ENCODE peak calls at places on chromosomes 7 and 10, in seven cellular contexts. I is activated effector memory CD4-positive, alpha-beta T cell treated with anti-CD3 and anti-CD28 coated beads, Interleukin-2, amount 50 U/mL, for 16 hours; C is A549; H is SK-N-SH; N is right cardiac atrium; K is GF-D8; P is fibroblast of gingiva. X is an unnamed sample.

GRCh38 chr7:151631968-151632749 is 112.5 kb upstream of the RHEB start:
- DNase-seq in I (peak; percentile 97), C (peak; percentile 49), H (peak; percentile 97), N (peak; percentile 92), K (peak; percentile 85), P (peak; percentile 78), X (peak; percentile 43)

GRCh38 chr10:119541459-119542356 is 811 bp downstream of the RGS10 start:
- DNase-seq in I (peak; percentile 89), C (no peak), H (no peak), N (peak; percentile 67), K (no peak), P (no peak), X (no peak)

GRCh38 chr7:91519241-91520200 is 255.3 kb downstream of the FZD1 start:
- DNase-seq in I (no peak), C (no peak), H (no peak), N (no peak), K (no peak), P (no peak), X (no peak)

GRCh38 chr7:5450549-5451327 is 27.1 kb upstream of the TNRC18 start:
- DNase-seq in I (peak; percentile 73), C (peak; percentile 58), H (peak; percentile 94), N (peak; percentile 82), K (no peak), P (no peak), X (no peak)

GRCh38 chr7:138032186-138032585 is 30.3 kb upstream of the CREB3L2 start:
- DNase-seq in I (no peak), C (no peak), H (no peak), N (no peak), K (no peak), P (no peak), X (no peak)

GRCh38 chr7:38315410-38315809 is 42.0 kb upstream of the TARP start:
- DNase-seq in I (no peak), C (no peak), H (no peak), N (no peak), K (no peak), P (no peak), X (no peak)

GRCh38 chr7:35251606-35252310 is 2.1 kb downstream of the TBX20 start:
- DNase-seq in I (no peak), C (no peak), H (no peak), N (peak; percentile 47), K (peak; percentile 91), P (no peak), X (no peak)

GRCh38 chr7:2032030-2032875 is 200.5 kb downstream of the MAD1L1 start:
- DNase-seq in I (peak; percentile 56), C (no peak), H (peak; percentile 56), N (peak; percentile 68), K (no peak), P (no peak), X (no peak)

GRCh38 chr10:9613338-9613737 is 1404.3 kb upstream of the CELF2 start:
- DNase-seq in I (no peak), C (no peak), H (no peak), N (no peak), K (no peak), P (no peak), X (no peak)

GRCh38 chr7:30474893-30475292 is 3.7 kb downstream of the NOD1 start:
- DNase-seq in I (no peak), C (no peak), H (no peak), N (peak; percentile 57), K (no peak), P (peak; percentile 98), X (peak; percentile 89)

GRCh38 chr7:91330378-91331295 is 66.4 kb downstream of the FZD1 start:
- DNase-seq in I (no peak), C (no peak), H (no peak), N (no peak), K (no peak), P (peak; percentile 3), X (no peak)

GRCh38 chr10:96390460-96390864 is 31.7 kb upstream of the OPALIN start:
- DNase-seq in I (no peak), C (no peak), H (no peak), N (peak; percentile 84), K (no peak), P (peak; percentile 11), X (no peak)

GRCh38 chr10:127907411-127908105 is 655 bp downstream of the PTPRE start:
- DNase-seq in I (no peak), C (no peak), H (peak; percentile 67), N (peak; percentile 79), K (no peak), P (peak; percentile 55), X (no peak)

GRCh38 chr7:50962281-50962883 is 179.7 kb upstream of the GRB10 start:
- DNase-seq in I (no peak), C (peak; percentile 13), H (no peak), N (no peak), K (no peak), P (no peak), X (no peak)

GRCh38 chr7:136685506-136685905 is 182.9 kb upstream of the CHRM2 start:
- DNase-seq in I (no peak), C (no peak), H (peak; percentile 48), N (no peak), K (no peak), P (no peak), X (no peak)

GRCh38 chr10:121899727-121900126 is 28.1 kb downstream of the ATE1 start:
- DNase-seq in I (no peak), C (no peak), H (no peak), N (no peak), K (no peak), P (no peak), X (no peak)

GRCh38 chr10:6778992-6779701 is 199.1 kb upstream of the PRKCQ start:
- DNase-seq in I (no peak), C (peak; percentile 89), H (no peak), N (no peak), K (no peak), P (peak; percentile 92), X (peak; percentile 85)

GRCh38 chr10:1149793-1150637 is 93.8 kb downstream of the WDR37 start:
- DNase-seq in I (no peak), C (no peak), H (peak; percentile 87), N (peak; percentile 67), K (peak; percentile 82), P (no peak), X (no peak)

GRCh38 chr10:17023386-17024298 is 106.0 kb downstream of the CUBN start:
- DNase-seq in I (peak; percentile 88), C (peak; percentile 52), H (no peak), N (peak; percentile 65), K (peak; percentile 60), P (peak; percentile 98), X (peak; percentile 98)

GRCh38 chr7:45044333-45044732 is 44.3 kb downstream of the CCM2 start:
- DNase-seq in I (no peak), C (no peak), H (no peak), N (no peak), K (no peak), P (no peak), X (no peak)

GRCh38 chr10:78520737-78521430 is 487.2 kb downstream of the RPS24 start:
- DNase-seq in I (no peak), C (peak; percentile 78), H (no peak), N (no peak), K (no peak), P (no peak), X (no peak)